ENCODE peak calls at places on chromosome 1, in nine cellular contexts. One of them, this sample, is unnamed.

GRCh38 chr1:63674238-63674864 is 81.1 kb downstream of the PGM1 start:
- DNase-seq in stimulated activated CD8-positive, alpha-beta memory T cell treated with anti-CD3 and anti-CD28 coated beads, Interleukin-7, amount 100 ng/mL, for 48 hours: no peak
- DNase-seq in activated CD4-positive, alpha-beta T cell treated with anti-CD3 and anti-CD28 coated beads for 36 hours: peak; percentile 32
- DNase-seq in left cardiac atrium: peak; percentile 77
- DNase-seq in A172: peak; percentile 87
- DNase-seq in GDM1: no peak
- DNase-seq in GM20000: peak; percentile 53
- DNase-seq in non-pigmented ciliary epithelial cell: peak; percentile 83
- DNase-seq in NCI-H69: peak; percentile 83
- DNase-seq in this sample: peak; percentile 62

GRCh38 chr1:176656257-176656995 is 193.5 kb downstream of the PAPPA2 start:
- DNase-seq in A172: peak; percentile 79
- DNase-seq in stimulated activated CD8-positive, alpha-beta memory T cell treated with anti-CD3 and anti-CD28 coated beads, Interleukin-7, amount 100 ng/mL, for 48 hours: no peak
- DNase-seq in GM20000: no peak
- DNase-seq in left cardiac atrium: peak; percentile 22
- DNase-seq in GDM1: no peak
- DNase-seq in activated CD4-positive, alpha-beta T cell treated with anti-CD3 and anti-CD28 coated beads for 36 hours: no peak
- DNase-seq in NCI-H69: no peak
- DNase-seq in non-pigmented ciliary epithelial cell: peak; percentile 87
- DNase-seq in this sample: peak; percentile 86

GRCh38 chr1:2137257-2138121 is 57.1 kb downstream of the FAAP20 start:
- DNase-seq in GDM1: no peak
- DNase-seq in NCI-H69: no peak
- DNase-seq in A172: no peak
- DNase-seq in left cardiac atrium: no peak
- DNase-seq in activated CD4-positive, alpha-beta T cell treated with anti-CD3 and anti-CD28 coated beads for 36 hours: no peak
- DNase-seq in non-pigmented ciliary epithelial cell: no peak
- DNase-seq in stimulated activated CD8-positive, alpha-beta memory T cell treated with anti-CD3 and anti-CD28 coated beads, Interleukin-7, amount 100 ng/mL, for 48 hours: no peak
- DNase-seq in GM20000: no peak
- DNase-seq in this sample: no peak

GRCh38 chr1:214234635-214235025 is 46.3 kb upstream of the SMYD2 start:
- DNase-seq in activated CD4-positive, alpha-beta T cell treated with anti-CD3 and anti-CD28 coated beads for 36 hours: no peak
- DNase-seq in non-pigmented ciliary epithelial cell: no peak
- DNase-seq in NCI-H69: peak; percentile 98
- DNase-seq in stimulated activated CD8-positive, alpha-beta memory T cell treated with anti-CD3 and anti-CD28 coated beads, Interleukin-7, amount 100 ng/mL, for 48 hours: no peak
- DNase-seq in GDM1: no peak
- DNase-seq in GM20000: no peak
- DNase-seq in left cardiac atrium: no peak
- DNase-seq in A172: no peak
- DNase-seq in this sample: no peak

GRCh38 chr1:198656500-198656932 is 17.7 kb downstream of the PTPRC start:
- DNase-seq in NCI-H69: peak; percentile 58
- DNase-seq in A172: peak; percentile 67
- DNase-seq in stimulated activated CD8-positive, alpha-beta memory T cell treated with anti-CD3 and anti-CD28 coated beads, Interleukin-7, amount 100 ng/mL, for 48 hours: peak; percentile 85
- DNase-seq in GDM1: peak; percentile 72
- DNase-seq in non-pigmented ciliary epithelial cell: no peak
- DNase-seq in activated CD4-positive, alpha-beta T cell treated with anti-CD3 and anti-CD28 coated beads for 36 hours: peak; percentile 87
- DNase-seq in left cardiac atrium: peak; percentile 34
- DNase-seq in GM20000: no peak
- DNase-seq in this sample: no peak

GRCh38 chr1:5551274-5551966 is 440.8 kb downstream of the NPHP4 start:
- DNase-seq in NCI-H69: peak; percentile 53
- DNase-seq in non-pigmented ciliary epithelial cell: no peak
- DNase-seq in activated CD4-positive, alpha-beta T cell treated with anti-CD3 and anti-CD28 coated beads for 36 hours: peak; percentile 8
- DNase-seq in stimulated activated CD8-positive, alpha-beta memory T cell treated with anti-CD3 and anti-CD28 coated beads, Interleukin-7, amount 100 ng/mL, for 48 hours: no peak
- DNase-seq in GM20000: no peak
- DNase-seq in left cardiac atrium: no peak
- DNase-seq in A172: no peak
- DNase-seq in GDM1: no peak
- DNase-seq in this sample: no peak

GRCh38 chr1:215028954-215029353 is 53.6 kb upstream of the KCNK2 start:
- DNase-seq in A172: no peak
- DNase-seq in non-pigmented ciliary epithelial cell: no peak
- DNase-seq in GDM1: no peak
- DNase-seq in stimulated activated CD8-positive, alpha-beta memory T cell treated with anti-CD3 and anti-CD28 coated beads, Interleukin-7, amount 100 ng/mL, for 48 hours: no peak
- DNase-seq in GM20000: no peak
- DNase-seq in left cardiac atrium: no peak
- DNase-seq in activated CD4-positive, alpha-beta T cell treated with anti-CD3 and anti-CD28 coated beads for 36 hours: no peak
- DNase-seq in NCI-H69: no peak
- DNase-seq in this sample: no peak

GRCh38 chr1:225882008-225882698 is at the start of gene TMEM63A:
- DNase-seq in A172: peak; percentile 67
- DNase-seq in NCI-H69: peak; percentile 66
- DNase-seq in stimulated activated CD8-positive, alpha-beta memory T cell treated with anti-CD3 and anti-CD28 coated beads, Interleukin-7, amount 100 ng/mL, for 48 hours: peak; percentile 81
- DNase-seq in activated CD4-positive, alpha-beta T cell treated with anti-CD3 and anti-CD28 coated beads for 36 hours: peak; percentile 92
- DNase-seq in non-pigmented ciliary epithelial cell: no peak
- DNase-seq in GM20000: peak; percentile 98
- DNase-seq in GDM1: peak; percentile 77
- DNase-seq in left cardiac atrium: peak; percentile 96
- DNase-seq in this sample: no peak

GRCh38 chr1:206415913-206416312 is 54.4 kb upstream of the IKBKE start:
- DNase-seq in stimulated activated CD8-positive, alpha-beta memory T cell treated with anti-CD3 and anti-CD28 coated beads, Interleukin-7, amount 100 ng/mL, for 48 hours: no peak
- DNase-seq in activated CD4-positive, alpha-beta T cell treated with anti-CD3 and anti-CD28 coated beads for 36 hours: no peak
- DNase-seq in left cardiac atrium: no peak
- DNase-seq in A172: no peak
- DNase-seq in GM20000: no peak
- DNase-seq in NCI-H69: peak; percentile 83
- DNase-seq in non-pigmented ciliary epithelial cell: no peak
- DNase-seq in GDM1: no peak
- DNase-seq in this sample: no peak

GRCh38 chr1:167090289-167090942 is at the start of gene GPA33:
- DNase-seq in activated CD4-positive, alpha-beta T cell treated with anti-CD3 and anti-CD28 coated beads for 36 hours: peak; percentile 37
- DNase-seq in GDM1: peak; percentile 53
- DNase-seq in NCI-H69: no peak
- DNase-seq in GM20000: peak; percentile 32
- DNase-seq in non-pigmented ciliary epithelial cell: no peak
- DNase-seq in stimulated activated CD8-positive, alpha-beta memory T cell treated with anti-CD3 and anti-CD28 coated beads, Interleukin-7, amount 100 ng/mL, for 48 hours: no peak
- DNase-seq in A172: no peak
- DNase-seq in left cardiac atrium: no peak
- DNase-seq in this sample: no peak

GRCh38 chr1:119935373-119935772 is 39.1 kb upstream of the ADAM30 start:
- DNase-seq in NCI-H69: no peak
- DNase-seq in activated CD4-positive, alpha-beta T cell treated with anti-CD3 and anti-CD28 coated beads for 36 hours: no peak
- DNase-seq in stimulated activated CD8-positive, alpha-beta memory T cell treated with anti-CD3 and anti-CD28 coated beads, Interleukin-7, amount 100 ng/mL, for 48 hours: no peak
- DNase-seq in non-pigmented ciliary epithelial cell: no peak
- DNase-seq in A172: no peak
- DNase-seq in GDM1: no peak
- DNase-seq in GM20000: no peak
- DNase-seq in left cardiac atrium: no peak
- DNase-seq in this sample: no peak

GRCh38 chr1:1677718-1678580 is 14.6 kb downstream of the SLC35E2B start:
- DNase-seq in A172: no peak
- DNase-seq in left cardiac atrium: no peak
- DNase-seq in GM20000: peak; percentile 86
- DNase-seq in stimulated activated CD8-positive, alpha-beta memory T cell treated with anti-CD3 and anti-CD28 coated beads, Interleukin-7, amount 100 ng/mL, for 48 hours: peak; percentile 52
- DNase-seq in GDM1: no peak
- DNase-seq in non-pigmented ciliary epithelial cell: no peak
- DNase-seq in activated CD4-positive, alpha-beta T cell treated with anti-CD3 and anti-CD28 coated beads for 36 hours: peak; percentile 55
- DNase-seq in NCI-H69: no peak
- DNase-seq in this sample: no peak

GRCh38 chr1:201546093-201546492 is 7.2 kb downstream of the NAV1 start:
- DNase-seq in NCI-H69: peak; percentile 84
- DNase-seq in left cardiac atrium: no peak
- DNase-seq in GM20000: peak; percentile 32
- DNase-seq in stimulated activated CD8-positive, alpha-beta memory T cell treated with anti-CD3 and anti-CD28 coated beads, Interleukin-7, amount 100 ng/mL, for 48 hours: no peak
- DNase-seq in A172: no peak
- DNase-seq in activated CD4-positive, alpha-beta T cell treated with anti-CD3 and anti-CD28 coated beads for 36 hours: no peak
- DNase-seq in non-pigmented ciliary epithelial cell: no peak
- DNase-seq in GDM1: peak; percentile 12
- DNase-seq in this sample: no peak

This sample was measured in retinal pigment epithelial cell.